ENCODE peak calls at places on chromosomes 3 and 15, in four cellular contexts. Z, U, I and D are unnamed samples.

GRCh38 chr3:34725774-34726173 is 913.6 kb upstream of the ARPP21 start:
- DNase-seq in I (peak; percentile 25), Z (no peak), U (no peak), D (no peak)

GRCh38 chr15:42729409-42729808 is 7.5 kb downstream of the CDAN1 start:
- DNase-seq in Z (no peak), I (no peak), U (peak; percentile 41), D (no peak)

GRCh38 chr3:189118896-189119295 is 52.9 kb upstream of the TPRG1 start:
- DNase-seq in U (no peak), I (no peak), Z (no peak), D (no peak)

GRCh38 chr15:32646304-32646703 is 4.8 kb downstream of the SCG5 start:
- DNase-seq in U (no peak), Z (no peak), I (peak; percentile 46), D (no peak)

GRCh38 chr3:136255672-136256406 is 5.7 kb downstream of the PCCB start:
- DNase-seq in I (no peak), U (no peak), Z (no peak), D (no peak)

GRCh38 chr3:67288707-67289106 is 290.6 kb downstream of the KBTBD8 start:
- DNase-seq in I (no peak), Z (no peak), U (no peak), D (no peak)

GRCh38 chr15:56537881-56538280 is 72.9 kb upstream of the MNS1 start:
- DNase-seq in U (no peak), I (peak; percentile 84), Z (no peak), D (no peak)

GRCh38 chr3:63960048-63960711 is 48.0 kb upstream of the SCAANT1 start:
- DNase-seq in U (no peak), I (peak; percentile 68), Z (peak; percentile 84), D (no peak)

GRCh38 chr15:92846716-92847115 is 53.4 kb upstream of the CHD2 start:
- DNase-seq in U (no peak), Z (peak; percentile 75), I (no peak), D (no peak)

GRCh38 chr3:23712656-23713559 is 92.8 kb upstream of the UBE2E1 start:
- DNase-seq in I (peak; percentile 93), U (peak; percentile 68), Z (peak; percentile 96), D (peak; percentile 90)

GRCh38 chr15:54840999-54841398 is 355.7 kb downstream of the RSL24D1 start:
- DNase-seq in I (peak; percentile 90), Z (no peak), U (peak; percentile 46), D (peak; percentile 64)

GRCh38 chr3:12929801-12930200 is 88.4 kb upstream of the RPL32 start:
- DNase-seq in U (no peak), I (no peak), Z (no peak), D (no peak)

GRCh38 chr15:31361764-31362120 is 35.1 kb downstream of the KLF13 start:
- DNase-seq in I (peak; percentile 56), U (no peak), Z (no peak), D (no peak)

GRCh38 chr3:32886296-32886695 is 65.1 kb upstream of the CCR4 start:
- DNase-seq in Z (no peak), U (no peak), I (no peak), D (no peak)

GRCh38 chr15:87419341-87419740 is 837.2 kb downstream of the NTRK3 start:
- DNase-seq in U (no peak), I (no peak), Z (no peak), D (no peak)

GRCh38 chr15:97909291-97909891 is 51.1 kb upstream of the ARRDC4 start:
- DNase-seq in U (peak; percentile 86), Z (peak; percentile 50), I (peak; percentile 75), D (peak; percentile 75)

GRCh38 chr15:82764740-82765139 is 41.1 kb downstream of the FSD2 start:
- DNase-seq in U (no peak), I (no peak), Z (no peak), D (no peak)

GRCh38 chr3:83843716-83844115 is 1115.1 kb upstream of the CADM2 start:
- DNase-seq in Z (no peak), I (peak; percentile 1), U (no peak), D (no peak)

GRCh38 chr3:84547207-84547606 is 411.6 kb upstream of the CADM2 start:
- DNase-seq in Z (no peak), I (peak; percentile 71), U (no peak), D (no peak)

GRCh38 chr3:102979682-102980378 is 545.0 kb downstream of the ZPLD1 start:
- DNase-seq in Z (peak; percentile 84), I (no peak), U (no peak), D (no peak)

GRCh38 chr15:44670087-44670945 is 6.9 kb upstream of the SPG11 start:
- DNase-seq in I (no peak), U (no peak), Z (no peak), D (no peak)
- H3K4me1 ChIP-seq in I (no peaks in the 10 kb centered on the region), U (no peaks in the 10 kb centered on the region), Z (no peaks in the 10 kb centered on the region), D (no peaks in the 10 kb centered on the region)

GRCh38 chr3:43753743-43754142 is 63.0 kb downstream of the ABHD5 start:
- DNase-seq in I (no peak), U (no peak), Z (peak; percentile 87), D (no peak)
- H3K27ac ChIP-seq in I (no peak overlapping the region), U (no peak overlapping the region), Z (peak overlapping the region; percentile 75), D (no peak overlapping the region)

GRCh38 chr15:37865687-37866086 is 68.8 kb upstream of the TMCO5A start:
- DNase-seq in Z (no peak), I (no peak), U (no peak), D (no peak)

GRCh38 chr15:37856109-37856508 is 78.3 kb upstream of the TMCO5A start:
- DNase-seq in Z (no peak), U (no peak), I (no peak), D (no peak)

GRCh38 chr15:37860896-37861295 is 73.5 kb upstream of the TMCO5A start:
- DNase-seq in Z (no peak), I (no peak), U (no peak), D (no peak)
- H4K5ac ChIP-seq in Z (no peak overlapping the region), I (no peak overlapping the region), U (no peak overlapping the region), D (no peak overlapping the region)

GRCh38 chr3:194313642-194314430 is 37.3 kb downstream of the CPN2 start:
- DNase-seq in Z (no peak), U (no peak), I (peak; percentile 72), D (no peak)

GRCh38 chr3:194311000-194311399 is 40.1 kb downstream of the CPN2 start:
- DNase-seq in Z (no peak), I (no peak), U (no peak), D (no peak)

GRCh38 chr3:194312186-194312742 is 38.9 kb downstream of the CPN2 start:
- DNase-seq in I (no peak), U (no peak), Z (no peak), D (no peak)

GRCh38 chr3:194314669-194315068 is 36.5 kb downstream of the CPN2 start:
- DNase-seq in I (peak; percentile 55), U (no peak), Z (no peak), D (no peak)

DNA sequence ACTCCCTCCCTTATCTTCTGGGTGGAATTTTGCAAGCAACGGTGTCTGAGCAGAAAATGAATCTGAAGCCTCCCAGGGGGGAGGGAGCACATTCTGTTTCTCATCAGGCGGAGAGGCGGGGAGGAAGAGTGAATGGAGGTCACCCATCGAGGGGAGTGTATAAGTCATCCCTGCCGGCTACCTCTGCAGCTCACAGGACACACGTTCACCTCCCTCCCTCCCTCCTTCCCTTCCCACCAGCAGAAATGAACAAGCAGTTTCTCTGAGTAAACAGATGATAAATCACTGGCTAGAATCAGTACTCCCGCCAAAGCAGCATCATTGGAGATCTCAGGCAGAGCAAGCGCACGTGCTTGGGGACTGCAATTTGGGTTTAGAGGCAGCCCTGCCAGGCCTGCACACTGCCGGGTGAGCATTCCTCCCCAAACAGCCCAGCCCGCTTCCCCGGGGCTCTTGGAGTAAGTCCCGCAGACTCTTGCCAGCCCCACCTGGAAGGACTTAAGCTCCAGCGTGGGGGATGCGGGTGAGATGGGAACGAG is 38.3 kb downstream of the CPN2 start:
- DNase-seq in Z (peak; percentile 49), U (no peak), I (no peak), D (no peak)
- H3K4me1 ChIP-seq in Z (peaks cover 3% of the 10 kb centered on the region), U (peaks cover 21% of the 10 kb centered on the region), I (peaks cover 3% of the 10 kb centered on the region), D (no peaks in the 10 kb centered on the region)

GRCh38 chr3:171561601-171562323 is 101.6 kb upstream of the TNIK start:
- DNase-seq in U (no peak), Z (no peak), I (no peak), D (no peak)
- H3K27ac ChIP-seq in U (no peak overlapping the region), Z (no peak overlapping the region), I (no peak overlapping the region), D (no peak overlapping the region)

DNA sequence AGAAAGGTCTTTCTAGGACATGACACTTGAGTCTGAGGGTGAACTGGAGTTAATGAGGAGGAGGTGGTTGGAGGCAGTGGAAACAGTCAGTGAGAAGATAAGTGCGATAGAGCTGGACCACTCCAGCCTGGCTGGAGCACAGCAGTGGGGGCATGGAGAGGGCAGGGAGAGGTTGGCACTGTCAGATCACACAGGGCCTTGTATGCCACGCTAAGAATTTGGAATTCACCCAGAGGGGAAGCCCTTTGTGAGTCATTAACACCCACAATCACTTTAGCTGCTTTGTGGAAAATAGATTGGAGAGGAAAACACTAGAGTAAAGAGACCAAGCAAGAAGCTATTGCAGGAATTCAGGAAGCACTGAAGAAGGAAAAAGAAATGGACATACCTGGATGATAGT is 83.3 kb downstream of the ZNF621 start:
- DNase-seq in U (no peak), I (no peak), Z (no peak), D (no peak)
- H4K5ac ChIP-seq in U (no peak overlapping the region), I (no peak overlapping the region), Z (no peak overlapping the region), D (no peak overlapping the region)

DNA sequence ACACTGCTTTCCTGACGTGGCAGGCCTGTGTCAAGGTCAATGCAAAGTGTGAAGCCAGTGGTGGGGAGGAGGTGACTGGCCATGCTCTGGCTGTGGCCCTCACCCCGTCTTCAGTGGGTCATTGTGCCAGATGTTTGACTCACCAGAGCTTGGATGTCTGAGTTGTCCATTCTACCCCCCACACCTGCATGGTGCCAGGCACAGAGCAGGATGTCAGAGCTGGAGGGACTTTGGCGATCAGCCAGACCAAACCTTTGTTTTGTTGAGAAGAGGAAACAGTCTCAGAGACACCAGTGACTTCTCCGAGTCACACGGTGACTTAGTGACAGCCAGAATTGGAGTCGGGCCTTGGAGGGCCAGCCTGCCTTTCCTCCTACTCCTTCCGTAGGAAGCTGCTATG is 49.5 kb downstream of the SMAD6 start:
- DNase-seq in Z (no peak), I (no peak), U (no peak), D (no peak)
- H3K4me1 ChIP-seq in Z (peaks cover 39% of the 10 kb centered on the region), I (peaks cover 8% of the 10 kb centered on the region), U (peaks cover 34% of the 10 kb centered on the region), D (peaks cover 9% of the 10 kb centered on the region)

GRCh38 chr15:101006931-101007687 is 88.0 kb downstream of the LRRK1 start:
- DNase-seq in U (peak; percentile 88), Z (peak; percentile 73), I (peak; percentile 86), D (peak; percentile 81)

GRCh38 chr15:101008158-101009139 is 89.3 kb downstream of the LRRK1 start:
- DNase-seq in U (peak; percentile 99), Z (peak; percentile 66), I (peak; percentile 85), D (peak; percentile 92)

GRCh38 chr15:101010781-101011180 is 91.6 kb downstream of the LRRK1 start:
- DNase-seq in Z (no peak), I (no peak), U (peak; percentile 33), D (peak; percentile 30)

GRCh38 chr15:101011582-101011981 is 92.4 kb downstream of the LRRK1 start:
- DNase-seq in I (no peak), U (no peak), Z (no peak), D (peak; percentile 15)

GRCh38 chr15:101009176-101009575 is 90.0 kb downstream of the LRRK1 start:
- DNase-seq in I (no peak), U (no peak), Z (no peak), D (peak; percentile 16)
- H3K27ac ChIP-seq in I (no peak overlapping the region), U (no peak overlapping the region), Z (no peak overlapping the region), D (no peak overlapping the region)